ENCODE peak calls at places on chromosome 2, in four cellular contexts. One of them, this sample, is unnamed.

GRCh38 chr2:189287982-189288494 is 108.5 kb upstream of the COL5A2 start:
- DNase-seq in hepatocyte: peak
- DNase-seq in left lung: no peak
- DNase-seq in tibial artery: no peak
- DNase-seq in this sample: no peak

GRCh38 chr2:70986499-70987189 is 8.0 kb downstream of the TEX261 start:
- DNase-seq in hepatocyte: no peak
- DNase-seq in left lung: no peak
- DNase-seq in tibial artery: no peak
- DNase-seq in this sample: no peak

GRCh38 chr2:158102446-158102845 is 770 bp downstream of the UPP2 start:
- DNase-seq in hepatocyte: no peak
- DNase-seq in left lung: no peak
- DNase-seq in tibial artery: no peak
- DNase-seq in this sample: no peak

GRCh38 chr2:233130024-233130423 is 69.9 kb downstream of the INPP5D start:
- DNase-seq in hepatocyte: no peak
- DNase-seq in left lung: no peak
- DNase-seq in tibial artery: no peak
- DNase-seq in this sample: no peak

GRCh38 chr2:127422631-127423475 is 4.6 kb downstream of the PROC start:
- DNase-seq in hepatocyte: peak
- DNase-seq in left lung: peak
- DNase-seq in tibial artery: no peak
- DNase-seq in this sample: no peak

GRCh38 chr2:27428213-27428977 is at the start of gene NRBP1:
- DNase-seq in hepatocyte: peak
- DNase-seq in left lung: peak
- DNase-seq in tibial artery: peak
- DNase-seq in this sample: peak

GRCh38 chr2:231601356-231602229 is 8.9 kb downstream of the TEX44 start:
- DNase-seq in hepatocyte: peak
- DNase-seq in left lung: peak
- DNase-seq in tibial artery: peak
- DNase-seq in this sample: peak

GRCh38 chr2:73856214-73856613 is 27.5 kb downstream of the STAMBP start:
- DNase-seq in hepatocyte: no peak
- DNase-seq in left lung: no peak
- DNase-seq in tibial artery: no peak
- DNase-seq in this sample: no peak

GRCh38 chr2:184554736-184555135 is 43.6 kb upstream of the ZNF804A start:
- DNase-seq in hepatocyte: no peak
- DNase-seq in left lung: no peak
- DNase-seq in tibial artery: no peak
- DNase-seq in this sample: no peak

GRCh38 chr2:10901160-10901559 is 10.6 kb upstream of the KCNF1 start:
- DNase-seq in hepatocyte: peak
- DNase-seq in left lung: no peak
- DNase-seq in tibial artery: no peak
- DNase-seq in this sample: no peak

GRCh38 chr2:225735844-225736243 is 336.3 kb downstream of the NYAP2 start:
- DNase-seq in hepatocyte: peak
- DNase-seq in left lung: no peak
- DNase-seq in tibial artery: no peak
- DNase-seq in this sample: no peak

GRCh38 chr2:178529194-178529593 is 48.9 kb downstream of the PLEKHA3 start:
- DNase-seq in hepatocyte: no peak
- DNase-seq in left lung: no peak
- DNase-seq in tibial artery: no peak
- DNase-seq in this sample: no peak

GRCh38 chr2:88171966-88172365 is 1.8 kb downstream of the THNSL2 start:
- DNase-seq in hepatocyte: no peak
- DNase-seq in left lung: no peak
- DNase-seq in tibial artery: no peak
- DNase-seq in this sample: no peak

GRCh38 chr2:224072541-224073188 is 33.6 kb upstream of the SERPINE2 start:
- DNase-seq in hepatocyte: no peak
- DNase-seq in left lung: no peak
- DNase-seq in tibial artery: peak
- DNase-seq in this sample: no peak

GRCh38 chr2:68796306-68796905 is 61.8 kb downstream of the ARHGAP25 start:
- DNase-seq in hepatocyte: no peak
- DNase-seq in left lung: no peak
- DNase-seq in tibial artery: no peak
- DNase-seq in this sample: no peak

GRCh38 chr2:74873678-74874640 is 40.0 kb downstream of the HK2 start:
- DNase-seq in hepatocyte: no peak
- DNase-seq in left lung: peak
- DNase-seq in tibial artery: no peak
- DNase-seq in this sample: no peak

GRCh38 chr2:117126656-117127055 is 687.8 kb upstream of the DDX18 start:
- DNase-seq in hepatocyte: peak
- DNase-seq in left lung: no peak
- DNase-seq in tibial artery: no peak
- DNase-seq in this sample: no peak

GRCh38 chr2:85760371-85760770 is 6.6 kb downstream of the ATOH8 start:
- DNase-seq in hepatocyte: no peak
- DNase-seq in left lung: no peak
- DNase-seq in tibial artery: no peak
- DNase-seq in this sample: no peak

GRCh38 chr2:66897676-66898280 is 462.9 kb downstream of the MEIS1 start:
- DNase-seq in hepatocyte: no peak
- DNase-seq in left lung: no peak
- DNase-seq in tibial artery: no peak
- DNase-seq in this sample: no peak

GRCh38 chr2:95384854-95385569 is 17.5 kb upstream of the FAHD2A start:
- DNase-seq in hepatocyte: peak
- DNase-seq in left lung: no peak
- DNase-seq in tibial artery: peak
- DNase-seq in this sample: no peak

GRCh38 chr2:28173377-28173776 is 219.3 kb upstream of the FOSL2 start:
- DNase-seq in hepatocyte: no peak
- DNase-seq in left lung: no peak
- DNase-seq in tibial artery: no peak
- DNase-seq in this sample: no peak

GRCh38 chr2:9451231-9451630 is 23.1 kb upstream of the IAH1 start:
- DNase-seq in hepatocyte: no peak
- DNase-seq in left lung: no peak
- DNase-seq in tibial artery: no peak
- DNase-seq in this sample: no peak

GRCh38 chr2:228875152-228875875 is 395.8 kb downstream of the PID1 start:
- DNase-seq in hepatocyte: no peak
- DNase-seq in left lung: no peak
- DNase-seq in tibial artery: no peak
- DNase-seq in this sample: no peak

GRCh38 chr2:166240387-166241313 is 112.8 kb upstream of the SCN1A start:
- DNase-seq in hepatocyte: no peak
- DNase-seq in left lung: no peak
- DNase-seq in tibial artery: no peak
- DNase-seq in this sample: no peak

GRCh38 chr2:219001577-219002394 is 8.6 kb upstream of the CRYBA2 start:
- DNase-seq in hepatocyte: peak
- DNase-seq in left lung: peak
- DNase-seq in tibial artery: no peak
- DNase-seq in this sample: no peak

GRCh38 chr2:193219413-193219812 is 1024.7 kb upstream of the TMEFF2 start:
- DNase-seq in hepatocyte: no peak
- DNase-seq in left lung: no peak
- DNase-seq in tibial artery: no peak
- DNase-seq in this sample: no peak

GRCh38 chr2:148721991-148722777 is 77.6 kb downstream of the EPC2 start:
- DNase-seq in hepatocyte: no peak
- DNase-seq in left lung: no peak
- DNase-seq in tibial artery: no peak
- DNase-seq in this sample: no peak

GRCh38 chr2:147614491-147614890 is 230.3 kb upstream of the ACVR2A start:
- DNase-seq in hepatocyte: no peak
- DNase-seq in left lung: no peak
- DNase-seq in tibial artery: no peak
- DNase-seq in this sample: no peak

GRCh38 chr2:116153729-116154128 is 1660.8 kb upstream of the DDX18 start:
- DNase-seq in hepatocyte: no peak
- DNase-seq in left lung: no peak
- DNase-seq in tibial artery: no peak
- DNase-seq in this sample: no peak

GRCh38 chr2:43438858-43439655 is 156.8 kb downstream of the THADA start:
- DNase-seq in hepatocyte: no peak
- DNase-seq in left lung: no peak
- DNase-seq in tibial artery: no peak
- DNase-seq in this sample: no peak
- H3K27ac ChIP-seq in hepatocyte: peak
- H3K27ac ChIP-seq in left lung: no peak
- H3K27ac ChIP-seq in tibial artery: no peak
- H3K27ac ChIP-seq in this sample: no peak

GRCh38 chr2:137675584-137676327 is 288.5 kb upstream of the HNMT start:
- DNase-seq in hepatocyte: peak
- DNase-seq in left lung: no peak
- DNase-seq in tibial artery: no peak
- DNase-seq in this sample: no peak

GRCh38 chr2:137672961-137673552 is 291.2 kb upstream of the HNMT start:
- DNase-seq in hepatocyte: no peak
- DNase-seq in left lung: no peak
- DNase-seq in tibial artery: no peak
- DNase-seq in this sample: no peak

GRCh38 chr2:137676348-137676747 is 287.9 kb upstream of the HNMT start:
- DNase-seq in hepatocyte: no peak
- DNase-seq in left lung: no peak
- DNase-seq in tibial artery: no peak
- DNase-seq in this sample: no peak

GRCh38 chr2:137674991-137675390 is 289.3 kb upstream of the HNMT start:
- DNase-seq in hepatocyte: no peak
- DNase-seq in left lung: no peak
- DNase-seq in tibial artery: no peak
- DNase-seq in this sample: no peak

DNA sequence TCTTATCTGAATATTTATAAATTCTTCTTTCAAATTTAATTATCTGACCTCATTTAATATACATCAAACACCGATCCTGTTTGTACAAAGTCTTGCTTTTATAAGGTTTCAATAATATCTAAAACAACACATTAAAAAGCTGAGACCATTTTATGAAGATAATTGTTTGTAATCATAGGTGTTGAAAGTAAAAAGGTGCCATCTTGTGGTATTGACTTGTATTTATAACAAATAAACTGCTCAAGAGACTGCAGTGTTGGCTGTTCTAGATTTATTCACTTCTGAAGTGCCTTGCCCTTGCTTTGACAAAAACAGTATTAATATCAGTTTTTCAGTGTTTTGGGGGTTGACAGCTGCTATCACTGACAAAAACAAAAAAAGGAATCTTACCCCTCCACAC is 286.8 kb upstream of the HNMT start:
- DNase-seq in hepatocyte: no peak
- DNase-seq in left lung: no peak
- DNase-seq in tibial artery: no peak
- DNase-seq in this sample: no peak
- TF ChIP-seq CTCF in hepatocyte: peak
- TF ChIP-seq CTCF in left lung: no peak
- TF ChIP-seq CTCF in tibial artery: no peak
- TF ChIP-seq CTCF in this sample: no peak

GRCh38 chr2:1716441-1716840 is 27.9 kb downstream of the PXDN start:
- DNase-seq in hepatocyte: no peak
- DNase-seq in left lung: no peak
- DNase-seq in tibial artery: no peak
- DNase-seq in this sample: no peak
- H3K27ac ChIP-seq in hepatocyte: no peak
- H3K27ac ChIP-seq in left lung: no peak
- H3K27ac ChIP-seq in tibial artery: peak
- H3K27ac ChIP-seq in this sample: no peak

GRCh38 chr2:143802242-143802641 is 673.0 kb downstream of the ARHGAP15 start:
- DNase-seq in hepatocyte: no peak
- DNase-seq in left lung: no peak
- DNase-seq in tibial artery: no peak
- DNase-seq in this sample: no peak

GRCh38 chr2:143803936-143804335 is 674.7 kb downstream of the ARHGAP15 start:
- DNase-seq in hepatocyte: no peak
- DNase-seq in left lung: no peak
- DNase-seq in tibial artery: no peak
- DNase-seq in this sample: no peak

GRCh38 chr2:143801561-143801960 is 672.3 kb downstream of the ARHGAP15 start:
- DNase-seq in hepatocyte: no peak
- DNase-seq in left lung: no peak
- DNase-seq in tibial artery: no peak
- DNase-seq in this sample: no peak

GRCh38 chr2:143807192-143807591 is 678.0 kb downstream of the ARHGAP15 start:
- DNase-seq in hepatocyte: no peak
- DNase-seq in left lung: no peak
- DNase-seq in tibial artery: no peak
- DNase-seq in this sample: no peak

DNA sequence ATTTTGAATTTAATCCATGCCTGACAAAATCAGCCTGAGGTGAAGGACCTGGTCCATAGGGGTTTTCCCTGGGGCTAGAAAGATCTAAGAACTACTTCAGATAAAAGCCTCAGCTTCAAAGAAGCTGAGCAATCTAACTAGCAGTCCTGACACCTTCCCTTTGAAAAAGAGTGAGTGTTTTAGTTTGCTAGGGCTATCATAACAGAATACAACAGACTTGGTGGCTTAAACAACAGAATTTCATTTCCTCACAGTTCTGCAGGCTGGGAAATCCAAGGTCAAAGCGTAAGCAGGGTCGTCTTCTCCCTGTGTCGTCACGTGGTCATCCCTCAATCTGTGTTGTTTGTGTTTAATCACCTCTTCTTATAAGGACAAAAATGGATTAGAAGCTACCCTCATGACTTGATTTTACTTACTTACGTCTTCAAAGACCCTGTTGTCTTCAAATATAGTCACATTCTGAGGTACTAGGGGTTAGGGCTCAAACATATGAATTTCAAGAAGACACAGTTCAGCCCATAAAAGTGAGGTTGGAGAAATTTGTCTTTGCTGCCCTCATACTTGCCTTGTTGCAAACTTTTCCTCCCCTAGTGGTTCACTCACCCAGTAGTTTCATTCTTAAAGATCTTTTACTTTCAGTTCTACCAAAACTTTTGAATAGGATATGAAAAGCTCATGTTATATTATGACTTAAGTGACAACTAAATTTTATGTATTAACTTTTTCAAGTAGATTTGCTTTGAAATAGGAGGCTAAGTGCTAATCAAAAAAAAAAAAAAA is 673.8 kb downstream of the ARHGAP15 start:
- DNase-seq in hepatocyte: no peak
- DNase-seq in left lung: no peak
- DNase-seq in tibial artery: no peak
- DNase-seq in this sample: no peak
- TF ChIP-seq CTCF in hepatocyte: no peak
- TF ChIP-seq CTCF in left lung: no peak
- TF ChIP-seq CTCF in tibial artery: no peak
- TF ChIP-seq CTCF in this sample: no peak

GRCh38 chr2:238370482-238371372 is 50.4 kb downstream of the TRAF3IP1 start:
- DNase-seq in hepatocyte: peak
- DNase-seq in left lung: peak
- DNase-seq in tibial artery: peak
- DNase-seq in this sample: peak
- H3K27ac ChIP-seq in hepatocyte: no peak
- H3K27ac ChIP-seq in left lung: no peak
- H3K27ac ChIP-seq in tibial artery: no peak
- H3K27ac ChIP-seq in this sample: no peak

GRCh38 chr2:64750001-64750816 is 96.5 kb upstream of the SERTAD2 start:
- DNase-seq in hepatocyte: peak
- DNase-seq in left lung: peak
- DNase-seq in tibial artery: peak
- DNase-seq in this sample: peak
- TF ChIP-seq CTCF in hepatocyte: peak
- TF ChIP-seq CTCF in left lung: no peak
- TF ChIP-seq CTCF in tibial artery: no peak
- TF ChIP-seq CTCF in this sample: peak

GRCh38 chr2:141021611-141022010 is 1109.2 kb downstream of the LRP1B start:
- DNase-seq in hepatocyte: no peak
- DNase-seq in left lung: no peak
- DNase-seq in tibial artery: no peak
- DNase-seq in this sample: no peak
- H3K27ac ChIP-seq in hepatocyte: no peak
- H3K27ac ChIP-seq in left lung: no peak
- H3K27ac ChIP-seq in tibial artery: no peak
- H3K27ac ChIP-seq in this sample: no peak

This sample was measured in CD4-positive, alpha-beta T cell.